ENCODE peak calls at places on chromosome X, in nine cellular contexts. K is breast epithelium, V is HepG2, C is heart left ventricle, X is lower leg skin, F is esophagus squamous epithelium, L is stomach, Y is IMR-90, I is transverse colon. J is an unnamed sample.

GRCh38 chrX:151875270-151876026 is 37.2 kb upstream of the MAGEA4 start:
- DNase-seq in F (no peak), Y (no peak), C (no peak), X (no peak), I (no peak), V (no peak), L (no peak), K (no peak), J (no peak)

GRCh38 chrX:119488749-119489148 is 20.5 kb downstream of the SLC25A5 start:
- DNase-seq in F (no peak), K (no peak), X (peak; percentile 85), L (peak; percentile 75), Y (peak; percentile 51), C (no peak), V (peak; percentile 27), I (peak; percentile 73), J (peak; percentile 73)

GRCh38 chrX:94854251-94854650 is 1180.2 kb downstream of the FAM133A start:
- DNase-seq in C (no peak), X (no peak), F (no peak), K (no peak), L (no peak), Y (no peak), V (no peak), I (no peak), J (no peak)

GRCh38 chrX:9878141-9878875 is 88.8 kb upstream of the CLDN34 start:
- DNase-seq in I (no peak), X (no peak), Y (peak; percentile 65), K (no peak), F (no peak), V (no peak), L (no peak), C (no peak), J (no peak)

GRCh38 chrX:140432328-140433025 is 72.4 kb downstream of the SOX3 start:
- DNase-seq in X (no peak), V (no peak), F (no peak), I (no peak), C (peak; percentile 43), L (peak; percentile 38), Y (no peak), K (no peak), J (peak; percentile 74)

GRCh38 chrX:129957241-129958099 is 25.0 kb upstream of the BCORL1 start:
- DNase-seq in C (peak; percentile 80), K (no peak), I (peak; percentile 78), Y (peak; percentile 16), V (no peak), F (peak; percentile 11), X (peak; percentile 89), L (peak; percentile 70), J (peak; percentile 72)

GRCh38 chrX:39144965-39145364 is 343.7 kb downstream of the MID1IP1 start:
- DNase-seq in X (no peak), F (no peak), I (no peak), C (no peak), V (no peak), L (no peak), K (no peak), Y (no peak), J (no peak)

GRCh38 chrX:140697618-140698017 is 11.9 kb upstream of the LINC00632 start:
- DNase-seq in V (no peak), F (no peak), K (no peak), C (no peak), L (no peak), I (no peak), X (no peak), Y (no peak), J (no peak)

GRCh38 chrX:39613997-39614679 is 483.6 kb downstream of the BCOR start:
- DNase-seq in C (no peak), V (no peak), I (peak; percentile 19), K (no peak), Y (no peak), F (no peak), L (no peak), X (no peak), J (peak; percentile 15)

GRCh38 chrX:115966920-115967319 is 203.6 kb upstream of the AGTR2 start:
- DNase-seq in K (no peak), L (no peak), V (no peak), X (no peak), C (no peak), Y (no peak), F (no peak), I (no peak), J (no peak)

GRCh38 chrX:57677132-57677858 is 2.8 kb downstream of the NLRP2B start:
- DNase-seq in K (no peak), L (no peak), C (no peak), Y (no peak), X (no peak), I (no peak), V (no peak), F (no peak), J (no peak)

GRCh38 chrX:74613350-74614192 is 853 bp downstream of the RLIM start:
- DNase-seq in C (no peak), L (peak; percentile 26), K (no peak), V (peak; percentile 6), X (no peak), Y (peak; percentile 29), I (peak; percentile 7), F (no peak), J (peak; percentile 10)

GRCh38 chrX:71652405-71652804 is 14.9 kb upstream of the LOC101059915 start:
- DNase-seq in K (no peak), C (no peak), F (no peak), I (peak; percentile 49), L (peak; percentile 52), X (no peak), V (peak; percentile 31), Y (peak; percentile 59), J (peak; percentile 41)

GRCh38 chrX:115147220-115147619 is 42.0 kb upstream of the RBMXL3 start:
- DNase-seq in X (no peak), I (no peak), V (no peak), F (no peak), L (no peak), K (no peak), C (no peak), Y (peak; percentile 40), J (no peak)

GRCh38 chrX:23554304-23554703 is 113.0 kb upstream of the PRDX4 start:
- DNase-seq in X (no peak), C (no peak), K (no peak), I (no peak), Y (peak; percentile 50), F (no peak), V (peak; percentile 6), L (no peak), J (peak; percentile 9)

GRCh38 chrX:70554081-70554480 is 109.4 kb downstream of the DLG3 start:
- DNase-seq in Y (peak; percentile 28), K (no peak), X (no peak), L (no peak), C (no peak), I (no peak), V (peak; percentile 16), F (no peak), J (no peak)

GRCh38 chrX:152072236-152072635 is 66.1 kb downstream of the MAGEA10 start:
- DNase-seq in L (no peak), F (no peak), X (no peak), K (no peak), I (no peak), V (peak; percentile 0), C (no peak), Y (peak; percentile 0), J (peak; percentile 65)

GRCh38 chrX:20363003-20363674 is 96.4 kb upstream of the RPS6KA3 start:
- DNase-seq in V (no peak), Y (peak; percentile 5), I (peak; percentile 21), X (no peak), L (no peak), C (peak; percentile 39), K (no peak), F (no peak), J (peak; percentile 16)
- TF ChIP-seq POLR2A in V (no peak), Y (no peak), I (no peak), X (no peak), L (no peak), C (no peak), K (no peak), F (no peak), J (peak; percentile 13)

GRCh38 chrX:45743081-45743533 is 542.4 kb upstream of the DIPK2B start:
- DNase-seq in V (peak; percentile 12), Y (peak; percentile 75), F (no peak), X (no peak), L (no peak), K (no peak), C (no peak), I (no peak), J (no peak)
- TF ChIP-seq POLR2A in V (no peak), Y (no peak), F (no peak), X (no peak), L (no peak), K (no peak), C (no peak), I (no peak), J (no peak)

DNA sequence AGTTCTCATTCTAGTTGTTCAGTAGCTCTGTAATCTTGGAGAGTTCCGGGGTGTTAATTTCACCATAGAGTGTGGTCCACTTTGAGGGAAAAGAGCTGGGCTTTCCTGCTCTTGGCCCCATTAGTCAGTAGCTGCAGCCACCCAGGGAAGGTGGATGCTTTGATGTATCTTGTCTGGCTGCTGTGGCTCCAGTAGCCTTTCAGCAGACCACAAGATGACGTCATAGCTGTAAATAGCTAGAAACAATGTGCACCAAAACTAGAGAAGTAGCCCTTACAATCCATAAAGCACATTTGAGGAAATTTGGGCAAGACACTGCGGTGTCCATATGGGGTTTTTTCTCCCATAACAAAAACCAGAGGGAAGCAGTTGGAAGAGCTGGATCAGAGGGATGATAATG is 32.9 kb upstream of the PRPS2 start:
- DNase-seq in C (no peak), I (no peak), Y (no peak), X (no peak), L (no peak), V (no peak), K (no peak), F (no peak), J (no peak)
- TF ChIP-seq POLR2A in C (no peak), I (no peak), Y (no peak), X (no peak), L (no peak), V (no peak), K (no peak), F (no peak), J (no peak)

GRCh38 chrX:53045002-53045401 is 3.6 kb upstream of the GPR173 start:
- DNase-seq in V (no peak), L (no peak), Y (no peak), F (no peak), I (no peak), K (no peak), C (no peak), X (no peak), J (no peak)
- TF ChIP-seq POLR2A in V (no peak), L (no peak), Y (no peak), F (no peak), I (no peak), K (no peak), C (no peak), X (no peak), J (no peak)

GRCh38 chrX:153851981-153852380 is 21.6 kb upstream of the PDZD4 start:
- DNase-seq in V (no peak), X (no peak), F (no peak), L (no peak), I (no peak), K (no peak), Y (no peak), C (no peak), J (no peak)
- TF ChIP-seq POLR2A in V (no peak), X (no peak), F (no peak), L (no peak), I (no peak), K (no peak), Y (no peak), C (no peak), J (no peak)

J was measured in body of pancreas.